ENCODE peak calls at places on chromosomes 6 and 20, in six cellular contexts. L is stimulated activated CD4-positive, alpha-beta T cell treated with anti-CD3 and anti-CD28 coated beads, Interleukin-12 subunit alpha, Interleukin-12 subunit beta, amount 100 ng/mL, for 48 hours; H is mesothelial cell of epicardium; A is memory B cell; D is ELF-1; J is stimulated activated naive CD8-positive, alpha-beta T cell treated with anti-CD3 and anti-CD28 coated beads, Interleukin-15, Interleukin-2, amounts not matched to agents 100 U/mL and 50 U/mL, for 24 hours. B is an unnamed sample.
A peak's percentile ranks its signal among the peaks of the same experiment; 100 is the strongest.

GRCh38 chr6:150967910-150968309 is 102.4 kb downstream of the MTHFD1L start:
- DNase-seq in L (no peak), H (no peak), A (no peak), D (no peak), J (no peak), B (no peak)

GRCh38 chr6:26224940-26225847 is 138.0 kb downstream of the HFE start:
- DNase-seq in L (no peak), H (peak; percentile 76), A (no peak), D (peak; percentile 94), J (no peak), B (no peak)

GRCh38 chr6:170156448-170157375 is 134.2 kb downstream of the DLL1 start:
- DNase-seq in L (no peak), H (no peak), A (no peak), D (no peak), J (no peak), B (no peak)

GRCh38 chr6:46925563-46926253 is 4.0 kb upstream of the ADGRF5 start:
- DNase-seq in L (no peak), H (no peak), A (no peak), D (no peak), J (no peak), B (no peak)

GRCh38 chr20:49682278-49682677 is 31.4 kb downstream of the B4GALT5 start:
- DNase-seq in L (no peak), H (no peak), A (no peak), D (no peak), J (no peak), B (no peak)

GRCh38 chr6:162706236-162706635 is 21.3 kb downstream of the PRKN start:
- DNase-seq in L (no peak), H (no peak), A (no peak), D (no peak), J (no peak), B (no peak)

GRCh38 chr6:131754088-131754487 is 43.3 kb upstream of the CTAGE9 start:
- DNase-seq in L (no peak), H (no peak), A (no peak), D (no peak), J (no peak), B (no peak)

GRCh38 chr20:40197744-40198143 is 491.3 kb downstream of the MAFB start:
- DNase-seq in L (no peak), H (no peak), A (no peak), D (no peak), J (no peak), B (no peak)

GRCh38 chr6:74482180-74482579 is 723.7 kb downstream of the COL12A1 start:
- DNase-seq in L (no peak), H (no peak), A (no peak), D (no peak), J (no peak), B (no peak)

GRCh38 chr20:48107560-48107959 is 322.3 kb upstream of the SULF2 start:
- DNase-seq in L (no peak), H (no peak), A (no peak), D (no peak), J (no peak), B (no peak)

GRCh38 chr20:12823742-12824141 is 185.0 kb upstream of the SPTLC3 start:
- DNase-seq in L (no peak), H (no peak), A (no peak), D (no peak), J (no peak), B (no peak)

GRCh38 chr6:131782764-131783163 is 25.1 kb upstream of the ENPP1 start:
- DNase-seq in L (no peak), H (no peak), A (no peak), D (no peak), J (no peak), B (peak; percentile 12)

GRCh38 chr20:21796059-21796458 is 90.6 kb downstream of the PAX1 start:
- DNase-seq in L (no peak), H (no peak), A (no peak), D (peak; percentile 8), J (no peak), B (no peak)

GRCh38 chr6:46381579-46381978 is 109.7 kb downstream of the RCAN2 start:
- DNase-seq in L (no peak), H (no peak), A (no peak), D (no peak), J (no peak), B (no peak)

GRCh38 chr6:101393291-101394251 is at the start of gene GRIK2:
- DNase-seq in L (no peak), H (peak; percentile 70), A (no peak), D (peak; percentile 70), J (peak; percentile 17), B (no peak)